ENCODE peak calls at places on chromosomes 5 and 9, in nine cellular contexts. E is psoas muscle, F is mucosa of descending colon, B is GM12865, R is BJ, A is progenitor cell of endocrine pancreas, V is MCF 10A, G is kidney, N is HFF-Myc. W is an unnamed sample.

GRCh38 chr9:122931851-122932199 is 513 bp upstream of the ZBTB26 start:
- DNase-seq in A (no peak), E (no peak), F (no peak), B (no peak), V (no peak), R (no peak), G (no peak), N (no peak), W (peak; percentile 9)

GRCh38 chr5:121745407-121745806 is 106.3 kb upstream of the FTMT start:
- DNase-seq in E (no peak), A (no peak), R (no peak), N (no peak), B (no peak), V (no peak), F (no peak), G (no peak), W (no peak)

GRCh38 chr9:132516301-132516700 is 66.1 kb upstream of the BARHL1 start:
- DNase-seq in N (no peak), A (no peak), E (no peak), F (no peak), B (no peak), R (no peak), G (no peak), V (no peak), W (no peak)

GRCh38 chr9:93861736-93862358 is 93.3 kb downstream of the BARX1 start:
- DNase-seq in N (no peak), F (no peak), A (no peak), E (no peak), V (no peak), B (no peak), G (no peak), R (no peak), W (no peak)

GRCh38 chr9:95511232-95511951 is 5.4 kb downstream of the PTCH1 start:
- DNase-seq in R (no peak), B (peak; percentile 50), F (no peak), G (peak; percentile 94), E (no peak), A (no peak), V (peak; percentile 67), N (no peak), W (peak; percentile 26)

GRCh38 chr5:174793684-174794328 is 69.4 kb downstream of the MSX2 start:
- DNase-seq in R (no peak), G (peak; percentile 83), E (peak; percentile 45), N (no peak), A (peak; percentile 63), F (no peak), B (peak; percentile 48), V (peak; percentile 76), W (peak; percentile 39)

GRCh38 chr9:123614503-123615258 is 258.7 kb downstream of the CRB2 start:
- DNase-seq in N (no peak), G (no peak), B (no peak), A (no peak), V (no peak), R (no peak), F (no peak), E (no peak), W (no peak)

GRCh38 chr9:109708507-109708945 is 71.5 kb upstream of the PALM2AKAP2 start:
- DNase-seq in V (no peak), A (no peak), B (no peak), E (no peak), F (no peak), N (no peak), G (no peak), R (peak; percentile 55), W (no peak)

GRCh38 chr5:120507826-120508463 is 43.8 kb downstream of the PRR16 start:
- DNase-seq in B (no peak), A (no peak), N (no peak), G (no peak), F (no peak), E (no peak), R (no peak), V (peak; percentile 17), W (no peak)

GRCh38 chr9:109556061-109556460 is 58.0 kb upstream of the PTPN3 start:
- DNase-seq in F (no peak), E (no peak), V (peak; percentile 65), B (no peak), R (no peak), N (no peak), G (no peak), A (no peak), W (no peak)

GRCh38 chr5:137146402-137146889 is 352.7 kb downstream of the SPOCK1 start:
- DNase-seq in B (no peak), F (no peak), A (no peak), G (no peak), R (peak; percentile 98), E (peak; percentile 44), V (peak; percentile 97), N (peak; percentile 83), W (peak; percentile 83)

GRCh38 chr5:177302354-177303110 is 987 bp downstream of the RAB24 start:
- DNase-seq in V (peak; percentile 20), R (no peak), E (no peak), G (no peak), F (peak; percentile 61), B (peak; percentile 68), N (no peak), A (no peak), W (no peak)

GRCh38 chr5:177301503-177302165 is 1.9 kb downstream of the RAB24 start:
- DNase-seq in R (no peak), G (peak; percentile 88), F (peak; percentile 75), V (peak; percentile 93), B (peak; percentile 66), N (no peak), E (no peak), A (no peak), W (no peak)

GRCh38 chr5:177299711-177300110 is 3.8 kb downstream of the RAB24 start:
- DNase-seq in V (no peak), B (no peak), E (no peak), R (no peak), G (no peak), N (no peak), F (no peak), A (no peak), W (no peak)

GRCh38 chr5:177300971-177301370 is 2.5 kb downstream of the RAB24 start:
- DNase-seq in B (no peak), A (no peak), F (no peak), G (no peak), N (no peak), R (no peak), V (peak; percentile 14), E (no peak), W (no peak)

DNA sequence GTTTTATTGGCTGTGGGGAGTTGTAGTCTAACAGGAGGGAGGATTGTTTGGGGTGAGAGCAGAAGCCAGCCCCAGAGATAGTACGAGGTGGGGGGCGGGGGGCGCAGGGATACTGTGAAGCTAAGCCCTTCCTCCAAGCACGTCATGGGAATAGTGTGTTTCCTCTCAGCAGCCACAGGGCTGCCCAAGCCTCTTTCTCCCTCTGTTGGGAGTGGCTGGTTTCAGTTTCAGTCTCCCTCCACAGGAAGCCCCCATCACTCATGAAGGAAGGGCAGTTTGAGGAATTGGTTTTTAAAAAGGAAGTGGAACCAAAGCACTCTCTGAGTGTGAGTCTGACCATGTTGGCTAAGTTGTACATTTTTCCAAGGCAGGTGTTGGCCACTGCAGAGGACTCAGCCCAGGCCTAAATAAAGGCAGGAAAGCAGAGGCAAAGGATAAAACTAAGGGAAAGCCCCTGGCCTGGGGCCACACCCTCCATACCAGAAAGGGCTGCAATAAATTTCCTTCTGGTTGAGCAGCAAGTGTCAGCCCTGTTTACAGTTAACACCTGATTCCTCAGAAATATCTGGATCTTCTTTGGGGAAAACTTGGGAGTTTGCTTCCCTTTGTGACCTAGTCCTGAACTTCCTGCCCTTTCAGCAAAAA is 3.2 kb downstream of the RAB24 start:
- DNase-seq in A (no peak), E (no peak), R (no peak), G (no peak), B (peak; percentile 84), N (peak; percentile 44), V (peak; percentile 30), F (peak; percentile 80), W (peak; percentile 55)
- TF ChIP-seq CTCF in A (no peak), E (no peak), R (peak; percentile 42), G (no peak), B (no peak), N (peak; percentile 35), V (no peak), F (no peak), W (peak; percentile 31)

DNA sequence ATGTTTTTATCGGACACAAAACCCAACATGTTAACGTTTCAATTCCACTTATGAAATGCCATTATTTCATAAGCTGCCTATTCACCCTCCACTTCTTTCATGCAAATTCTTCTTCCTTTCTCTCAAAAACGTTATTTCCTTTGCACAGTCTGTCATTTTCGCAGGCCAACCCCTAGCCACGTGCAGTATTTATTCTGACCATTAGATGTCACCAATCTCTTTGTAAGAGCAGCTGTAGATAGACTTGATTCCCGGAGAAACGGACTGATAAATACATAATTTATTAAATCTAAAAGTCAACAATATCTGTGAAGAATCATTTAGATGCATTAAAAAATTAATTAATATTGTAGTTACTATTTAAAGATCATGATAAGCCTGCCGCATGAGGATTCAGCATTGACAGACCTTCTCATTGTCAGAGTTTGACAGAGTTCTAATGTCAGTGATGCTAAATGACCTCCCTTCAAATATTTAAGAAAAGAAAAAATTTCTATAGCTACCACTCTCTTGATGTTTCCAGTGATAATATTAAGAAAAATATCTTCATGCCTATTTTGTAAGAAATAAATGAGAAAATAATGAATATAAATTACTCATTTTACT is 933.6 kb downstream of the CDH12 start:
- DNase-seq in R (no peak), B (peak; percentile 49), E (no peak), A (peak; percentile 12), G (no peak), F (no peak), V (peak; percentile 59), N (peak; percentile 3), W (peak; percentile 18)
- TF ChIP-seq CTCF in R (peak; percentile 29), B (peak; percentile 43), E (peak; percentile 28), A (peak; percentile 77), G (peak; percentile 39), F (peak; percentile 33), V (peak; percentile 65), N (peak; percentile 31), W (peak; percentile 75)

GRCh38 chr5:9922719-9923118 is 292.6 kb upstream of the TAS2R1 start:
- DNase-seq in E (no peak), V (no peak), A (no peak), R (no peak), F (no peak), B (no peak), N (no peak), G (no peak), W (no peak)
- TF ChIP-seq CTCF in E (no peak), V (peak; percentile 47), A (peak; percentile 31), R (peak; percentile 37), F (no peak), B (peak; percentile 24), N (peak; percentile 28), G (no peak), W (peak; percentile 17)

DNA sequence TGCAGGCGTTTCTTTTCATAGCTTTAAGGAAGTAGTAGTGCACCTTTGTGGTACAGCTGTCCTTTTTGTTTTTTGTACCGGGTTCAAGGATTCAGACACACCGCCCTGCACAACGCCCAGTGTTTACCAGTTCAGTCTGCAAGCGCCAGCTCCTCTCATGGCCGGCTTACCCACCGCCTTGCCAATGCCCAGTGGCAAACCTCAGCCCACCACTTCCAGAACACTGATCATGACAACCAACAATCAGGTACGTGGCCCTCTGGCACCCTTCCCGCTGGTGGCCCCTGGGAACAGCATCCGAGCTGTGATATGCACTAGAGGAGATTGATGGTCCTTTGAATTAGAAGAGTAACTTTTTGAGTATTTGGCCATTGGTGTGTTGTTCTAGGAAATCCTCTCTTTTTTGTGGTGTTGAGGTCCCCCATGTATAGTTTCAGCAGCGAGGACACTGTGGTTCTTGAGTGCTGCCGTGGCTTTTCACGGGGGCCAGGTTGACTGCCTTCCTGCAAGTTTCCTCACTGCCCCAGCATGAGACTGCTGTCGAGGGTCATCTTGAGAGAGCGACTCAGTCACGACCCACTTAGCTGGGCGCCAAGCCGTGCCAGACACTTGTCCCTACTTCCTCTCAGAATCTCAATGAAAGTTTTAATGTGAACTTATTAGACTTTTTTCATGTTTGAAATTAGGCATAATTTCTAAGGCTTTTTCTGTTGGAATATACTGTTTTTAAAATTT is 37.9 kb downstream of the TENT4A start:
- DNase-seq in R (no peak), A (no peak), G (no peak), B (no peak), F (no peak), V (no peak), E (no peak), N (no peak), W (no peak)
- TF ChIP-seq CTCF in R (no peak), A (no peak), G (no peak), B (no peak), F (no peak), V (no peak), E (no peak), N (no peak), W (no peak)